ENCODE peak calls at places on chromosome 19, in ten cellular contexts. One of them, this sample, is unnamed.
A peak's percentile ranks its signal among the peaks of the same experiment; 100 is the strongest.

GRCh38 chr19:40575326-40575725 is 1.3 kb upstream of the SHKBP1 start:
- DNase-seq in body of pancreas: no peak
- DNase-seq in NAMALWA: no peak
- DNase-seq in colonic mucosa: no peak
- DNase-seq in NCI-H2081 treated with DMSO at 0.1 percent for 48 hours: no peak
- DNase-seq in activated CD8-positive, alpha-beta memory T cell treated with anti-CD3 and anti-CD28 coated beads, Interleukin-2, amount 10 ng/mL, durations not matched to agents 7 days and 5 days: no peak
- DNase-seq in stimulated activated CD8-positive, alpha-beta memory T cell treated with anti-CD3 and anti-CD28 coated beads, Interleukin-4, amount 100 ng/mL, for 1 hour: no peak
- DNase-seq in ovary: no peak
- DNase-seq in stimulated activated CD4-positive, alpha-beta T cell treated with anti-CD3 and anti-CD28 coated beads, Interleukin-4, amount 100 ng/mL, for 48 hours: no peak
- DNase-seq in endothelial cell: no peak
- DNase-seq in this sample: no peak

GRCh38 chr19:5949792-5950305 is 28.1 kb downstream of the RANBP3 start:
- DNase-seq in body of pancreas: no peak
- DNase-seq in NAMALWA: peak; percentile 71
- DNase-seq in colonic mucosa: no peak
- DNase-seq in NCI-H2081 treated with DMSO at 0.1 percent for 48 hours: no peak
- DNase-seq in activated CD8-positive, alpha-beta memory T cell treated with anti-CD3 and anti-CD28 coated beads, Interleukin-2, amount 10 ng/mL, durations not matched to agents 7 days and 5 days: peak; percentile 56
- DNase-seq in stimulated activated CD8-positive, alpha-beta memory T cell treated with anti-CD3 and anti-CD28 coated beads, Interleukin-4, amount 100 ng/mL, for 1 hour: no peak
- DNase-seq in ovary: no peak
- DNase-seq in stimulated activated CD4-positive, alpha-beta T cell treated with anti-CD3 and anti-CD28 coated beads, Interleukin-4, amount 100 ng/mL, for 48 hours: no peak
- DNase-seq in endothelial cell: no peak
- DNase-seq in this sample: no peak

GRCh38 chr19:10086904-10087256 is 763 bp downstream of the SHFL start:
- DNase-seq in body of pancreas: no peak
- DNase-seq in NAMALWA: no peak
- DNase-seq in colonic mucosa: no peak
- DNase-seq in NCI-H2081 treated with DMSO at 0.1 percent for 48 hours: no peak
- DNase-seq in activated CD8-positive, alpha-beta memory T cell treated with anti-CD3 and anti-CD28 coated beads, Interleukin-2, amount 10 ng/mL, durations not matched to agents 7 days and 5 days: peak; percentile 68
- DNase-seq in stimulated activated CD8-positive, alpha-beta memory T cell treated with anti-CD3 and anti-CD28 coated beads, Interleukin-4, amount 100 ng/mL, for 1 hour: no peak
- DNase-seq in ovary: peak; percentile 49
- DNase-seq in stimulated activated CD4-positive, alpha-beta T cell treated with anti-CD3 and anti-CD28 coated beads, Interleukin-4, amount 100 ng/mL, for 48 hours: no peak
- DNase-seq in endothelial cell: no peak
- DNase-seq in this sample: peak; percentile 72

GRCh38 chr19:6856749-6857372 is 30.5 kb upstream of the ADGRE1 start:
- DNase-seq in body of pancreas: no peak
- DNase-seq in NAMALWA: no peak
- DNase-seq in colonic mucosa: no peak
- DNase-seq in NCI-H2081 treated with DMSO at 0.1 percent for 48 hours: no peak
- DNase-seq in activated CD8-positive, alpha-beta memory T cell treated with anti-CD3 and anti-CD28 coated beads, Interleukin-2, amount 10 ng/mL, durations not matched to agents 7 days and 5 days: no peak
- DNase-seq in stimulated activated CD8-positive, alpha-beta memory T cell treated with anti-CD3 and anti-CD28 coated beads, Interleukin-4, amount 100 ng/mL, for 1 hour: no peak
- DNase-seq in ovary: no peak
- DNase-seq in stimulated activated CD4-positive, alpha-beta T cell treated with anti-CD3 and anti-CD28 coated beads, Interleukin-4, amount 100 ng/mL, for 48 hours: no peak
- DNase-seq in endothelial cell: no peak
- DNase-seq in this sample: no peak

GRCh38 chr19:51830263-51830662 is 35.3 kb downstream of the FPR3 start:
- DNase-seq in body of pancreas: no peak
- DNase-seq in NAMALWA: peak; percentile 19
- DNase-seq in colonic mucosa: no peak
- DNase-seq in NCI-H2081 treated with DMSO at 0.1 percent for 48 hours: no peak
- DNase-seq in activated CD8-positive, alpha-beta memory T cell treated with anti-CD3 and anti-CD28 coated beads, Interleukin-2, amount 10 ng/mL, durations not matched to agents 7 days and 5 days: no peak
- DNase-seq in stimulated activated CD8-positive, alpha-beta memory T cell treated with anti-CD3 and anti-CD28 coated beads, Interleukin-4, amount 100 ng/mL, for 1 hour: no peak
- DNase-seq in ovary: no peak
- DNase-seq in stimulated activated CD4-positive, alpha-beta T cell treated with anti-CD3 and anti-CD28 coated beads, Interleukin-4, amount 100 ng/mL, for 48 hours: no peak
- DNase-seq in endothelial cell: no peak
- DNase-seq in this sample: no peak

GRCh38 chr19:49473868-49474544 is at the start of gene FLT3LG:
- DNase-seq in body of pancreas: peak; percentile 71
- DNase-seq in NAMALWA: peak; percentile 93
- DNase-seq in colonic mucosa: peak; percentile 77
- DNase-seq in NCI-H2081 treated with DMSO at 0.1 percent for 48 hours: no peak
- DNase-seq in activated CD8-positive, alpha-beta memory T cell treated with anti-CD3 and anti-CD28 coated beads, Interleukin-2, amount 10 ng/mL, durations not matched to agents 7 days and 5 days: peak; percentile 96
- DNase-seq in stimulated activated CD8-positive, alpha-beta memory T cell treated with anti-CD3 and anti-CD28 coated beads, Interleukin-4, amount 100 ng/mL, for 1 hour: peak; percentile 68
- DNase-seq in ovary: peak; percentile 82
- DNase-seq in stimulated activated CD4-positive, alpha-beta T cell treated with anti-CD3 and anti-CD28 coated beads, Interleukin-4, amount 100 ng/mL, for 48 hours: peak; percentile 85
- DNase-seq in endothelial cell: peak; percentile 66
- DNase-seq in this sample: peak; percentile 88

GRCh38 chr19:4328243-4328990 is 10.2 kb downstream of the STAP2 start:
- DNase-seq in body of pancreas: peak; percentile 94
- DNase-seq in NAMALWA: peak; percentile 94
- DNase-seq in colonic mucosa: peak; percentile 94
- DNase-seq in NCI-H2081 treated with DMSO at 0.1 percent for 48 hours: no peak
- DNase-seq in activated CD8-positive, alpha-beta memory T cell treated with anti-CD3 and anti-CD28 coated beads, Interleukin-2, amount 10 ng/mL, durations not matched to agents 7 days and 5 days: peak; percentile 98
- DNase-seq in stimulated activated CD8-positive, alpha-beta memory T cell treated with anti-CD3 and anti-CD28 coated beads, Interleukin-4, amount 100 ng/mL, for 1 hour: peak; percentile 82
- DNase-seq in ovary: peak; percentile 99
- DNase-seq in stimulated activated CD4-positive, alpha-beta T cell treated with anti-CD3 and anti-CD28 coated beads, Interleukin-4, amount 100 ng/mL, for 48 hours: peak; percentile 89
- DNase-seq in endothelial cell: peak; percentile 96
- DNase-seq in this sample: peak; percentile 97

GRCh38 chr19:5665781-5666513 is 14.4 kb downstream of the MICOS13 start:
- DNase-seq in body of pancreas: no peak
- DNase-seq in NAMALWA: no peak
- DNase-seq in colonic mucosa: no peak
- DNase-seq in NCI-H2081 treated with DMSO at 0.1 percent for 48 hours: no peak
- DNase-seq in activated CD8-positive, alpha-beta memory T cell treated with anti-CD3 and anti-CD28 coated beads, Interleukin-2, amount 10 ng/mL, durations not matched to agents 7 days and 5 days: no peak
- DNase-seq in stimulated activated CD8-positive, alpha-beta memory T cell treated with anti-CD3 and anti-CD28 coated beads, Interleukin-4, amount 100 ng/mL, for 1 hour: no peak
- DNase-seq in ovary: no peak
- DNase-seq in stimulated activated CD4-positive, alpha-beta T cell treated with anti-CD3 and anti-CD28 coated beads, Interleukin-4, amount 100 ng/mL, for 48 hours: no peak
- DNase-seq in endothelial cell: no peak
- DNase-seq in this sample: no peak

GRCh38 chr19:49896863-49897621 is at the start of gene IL4I1:
- DNase-seq in body of pancreas: no peak
- DNase-seq in NAMALWA: peak; percentile 79
- DNase-seq in colonic mucosa: no peak
- DNase-seq in NCI-H2081 treated with DMSO at 0.1 percent for 48 hours: no peak
- DNase-seq in activated CD8-positive, alpha-beta memory T cell treated with anti-CD3 and anti-CD28 coated beads, Interleukin-2, amount 10 ng/mL, durations not matched to agents 7 days and 5 days: peak; percentile 76
- DNase-seq in stimulated activated CD8-positive, alpha-beta memory T cell treated with anti-CD3 and anti-CD28 coated beads, Interleukin-4, amount 100 ng/mL, for 1 hour: no peak
- DNase-seq in ovary: no peak
- DNase-seq in stimulated activated CD4-positive, alpha-beta T cell treated with anti-CD3 and anti-CD28 coated beads, Interleukin-4, amount 100 ng/mL, for 48 hours: peak; percentile 50
- DNase-seq in endothelial cell: no peak
- DNase-seq in this sample: peak; percentile 75

GRCh38 chr19:12834976-12835757 is 788 bp upstream of the RTBDN start:
- DNase-seq in body of pancreas: peak; percentile 31
- DNase-seq in NAMALWA: peak; percentile 79
- DNase-seq in colonic mucosa: peak; percentile 47
- DNase-seq in NCI-H2081 treated with DMSO at 0.1 percent for 48 hours: no peak
- DNase-seq in activated CD8-positive, alpha-beta memory T cell treated with anti-CD3 and anti-CD28 coated beads, Interleukin-2, amount 10 ng/mL, durations not matched to agents 7 days and 5 days: no peak
- DNase-seq in stimulated activated CD8-positive, alpha-beta memory T cell treated with anti-CD3 and anti-CD28 coated beads, Interleukin-4, amount 100 ng/mL, for 1 hour: no peak
- DNase-seq in ovary: no peak
- DNase-seq in stimulated activated CD4-positive, alpha-beta T cell treated with anti-CD3 and anti-CD28 coated beads, Interleukin-4, amount 100 ng/mL, for 48 hours: no peak
- DNase-seq in endothelial cell: no peak
- DNase-seq in this sample: no peak

GRCh38 chr19:55649579-55650557 is 1.9 kb downstream of the CCDC106 start:
- DNase-seq in body of pancreas: no peak
- DNase-seq in NAMALWA: no peak
- DNase-seq in colonic mucosa: no peak
- DNase-seq in NCI-H2081 treated with DMSO at 0.1 percent for 48 hours: no peak
- DNase-seq in activated CD8-positive, alpha-beta memory T cell treated with anti-CD3 and anti-CD28 coated beads, Interleukin-2, amount 10 ng/mL, durations not matched to agents 7 days and 5 days: no peak
- DNase-seq in stimulated activated CD8-positive, alpha-beta memory T cell treated with anti-CD3 and anti-CD28 coated beads, Interleukin-4, amount 100 ng/mL, for 1 hour: no peak
- DNase-seq in ovary: no peak
- DNase-seq in stimulated activated CD4-positive, alpha-beta T cell treated with anti-CD3 and anti-CD28 coated beads, Interleukin-4, amount 100 ng/mL, for 48 hours: no peak
- DNase-seq in endothelial cell: no peak
- DNase-seq in this sample: no peak

GRCh38 chr19:5454743-5455142 is 474 bp upstream of the ZNRF4 start:
- DNase-seq in body of pancreas: no peak
- DNase-seq in NAMALWA: no peak
- DNase-seq in colonic mucosa: no peak
- DNase-seq in NCI-H2081 treated with DMSO at 0.1 percent for 48 hours: no peak
- DNase-seq in activated CD8-positive, alpha-beta memory T cell treated with anti-CD3 and anti-CD28 coated beads, Interleukin-2, amount 10 ng/mL, durations not matched to agents 7 days and 5 days: no peak
- DNase-seq in stimulated activated CD8-positive, alpha-beta memory T cell treated with anti-CD3 and anti-CD28 coated beads, Interleukin-4, amount 100 ng/mL, for 1 hour: no peak
- DNase-seq in ovary: no peak
- DNase-seq in stimulated activated CD4-positive, alpha-beta T cell treated with anti-CD3 and anti-CD28 coated beads, Interleukin-4, amount 100 ng/mL, for 48 hours: no peak
- DNase-seq in endothelial cell: no peak
- DNase-seq in this sample: no peak

This sample was measured in sciatic nerve.